ENCODE peak calls at places on chromosomes 5 and 9, in five cellular contexts. Z is HepG2; L is testis; E is stimulated activated CD8-positive, alpha-beta memory T cell treated with anti-CD3 and anti-CD28 coated beads, Interleukin-4, amount 100 ng/mL, for 24 hours; S is GM03348. I is an unnamed sample.

GRCh38 chr5:150180241-150181027 is 9.4 kb upstream of the SLC6A7 start:
- DNase-seq in Z (no peak), L (peak), E (no peak), S (peak), I (no peak)

GRCh38 chr5:124605516-124605915 is 140.9 kb downstream of the ZNF608 start:
- DNase-seq in Z (peak), L (no peak), E (no peak), S (no peak), I (no peak)

GRCh38 chr5:158770506-158770905 is 329.2 kb downstream of the EBF1 start:
- DNase-seq in Z (peak), L (no peak), E (no peak), S (peak), I (no peak)

GRCh38 chr5:79236970-79237734 is 1.2 kb downstream of the JMY start:
- DNase-seq in Z (peak), L (peak), E (peak), S (peak), I (no peak)

GRCh38 chr9:107925756-107926297 is 436.3 kb upstream of the KLF4 start:
- DNase-seq in Z (no peak), L (no peak), E (no peak), S (no peak), I (no peak)

GRCh38 chr9:27528886-27529315 is 713 bp downstream of the MOB3B start:
- DNase-seq in Z (no peak), L (peak), E (peak), S (peak), I (no peak)

GRCh38 chr5:58069846-58070245 is 390.0 kb downstream of the PLK2 start:
- DNase-seq in Z (no peak), L (no peak), E (no peak), S (no peak), I (no peak)

GRCh38 chr5:136439367-136439766 is 74.0 kb upstream of the TRPC7 start:
- DNase-seq in Z (no peak), L (no peak), E (no peak), S (no peak), I (no peak)

GRCh38 chr5:108670591-108671335 is 76.9 kb upstream of the FER start:
- DNase-seq in Z (no peak), L (peak), E (no peak), S (no peak), I (no peak)

GRCh38 chr9:20552874-20553624 is 69.2 kb downstream of the MLLT3 start:
- DNase-seq in Z (peak), L (no peak), E (no peak), S (peak), I (no peak)

GRCh38 chr5:135825373-135826220 is 8.9 kb upstream of the SLC25A48 start:
- DNase-seq in Z (no peak), L (no peak), E (no peak), S (peak), I (no peak)

GRCh38 chr9:74172874-74173273 is 324.3 kb upstream of the RORB start:
- DNase-seq in Z (no peak), L (no peak), E (no peak), S (no peak), I (peak)

GRCh38 chr9:116774421-116774820 is 87.3 kb downstream of the TRIM32 start:
- DNase-seq in Z (no peak), L (no peak), E (no peak), S (no peak), I (no peak)

GRCh38 chr9:130531670-130532069 is 47.7 kb upstream of the FUBP3 start:
- DNase-seq in Z (no peak), L (no peak), E (no peak), S (no peak), I (no peak)

GRCh38 chr9:18666987-18667772 is 193.2 kb downstream of the ADAMTSL1 start:
- DNase-seq in Z (no peak), L (no peak), E (no peak), S (no peak), I (no peak)

GRCh38 chr5:42811591-42812392 is at the start of gene SELENOP:
- DNase-seq in Z (peak), L (peak), E (no peak), S (no peak), I (no peak)

GRCh38 chr9:119375892-119376291 is 6.7 kb upstream of the BRINP1 start:
- DNase-seq in Z (peak), L (peak), E (no peak), S (peak), I (no peak)

GRCh38 chr5:57316798-57317327 is 143.0 kb downstream of the GPBP1 start:
- DNase-seq in Z (no peak), L (no peak), E (no peak), S (peak), I (no peak)

GRCh38 chr5:173010547-173011464 is 27.2 kb downstream of the ATP6V0E1 start:
- DNase-seq in Z (peak), L (peak), E (no peak), S (peak), I (no peak)

GRCh38 chr5:130267926-130268325 is 363.7 kb downstream of the CHSY3 start:
- DNase-seq in Z (no peak), L (no peak), E (no peak), S (no peak), I (no peak)

GRCh38 chr5:160747559-160747958 is 104.5 kb downstream of the ATP10B start:
- DNase-seq in Z (no peak), L (no peak), E (no peak), S (no peak), I (no peak)

GRCh38 chr9:131024978-131025868 is 16.2 kb downstream of the LAMC3 start:
- DNase-seq in Z (no peak), L (no peak), E (no peak), S (no peak), I (no peak)

GRCh38 chr9:101530076-101530711 is 3.5 kb upstream of the RNF20 start:
- DNase-seq in Z (peak), L (peak), E (peak), S (peak), I (peak)

GRCh38 chr5:138645778-138646575 is 70.8 kb upstream of the HSPA9 start:
- DNase-seq in Z (no peak), L (no peak), E (no peak), S (no peak), I (no peak)

GRCh38 chr5:173826921-173827350 is 61.2 kb upstream of the CPEB4 start:
- DNase-seq in Z (peak), L (no peak), E (no peak), S (no peak), I (no peak)

GRCh38 chr9:89815061-89815902 is 210.5 kb downstream of the GADD45G start:
- DNase-seq in Z (no peak), L (peak), E (no peak), S (no peak), I (no peak)

GRCh38 chr9:85522459-85523092 is 219.2 kb downstream of the AGTPBP1 start:
- DNase-seq in Z (no peak), L (peak), E (peak), S (peak), I (no peak)

GRCh38 chr5:122310886-122311285 is 1.2 kb upstream of the SNCAIP start:
- DNase-seq in Z (no peak), L (no peak), E (no peak), S (peak), I (no peak)

GRCh38 chr5:176743136-176743827 is 67.1 kb upstream of the UNC5A start:
- DNase-seq in Z (no peak), L (no peak), E (no peak), S (no peak), I (no peak)

GRCh38 chr9:98564714-98565113 is 144.0 kb downstream of the GABBR2 start:
- DNase-seq in Z (no peak), L (no peak), E (no peak), S (no peak), I (no peak)

GRCh38 chr5:17065468-17065867 is 129.4 kb upstream of the MYO10 start:
- DNase-seq in Z (no peak), L (peak), E (no peak), S (no peak), I (no peak)

GRCh38 chr9:75979362-75979761 is 88.9 kb downstream of the PCSK5 start:
- DNase-seq in Z (peak), L (no peak), E (no peak), S (peak), I (no peak)

I was measured in GM12864.